ENCODE peak calls at places on chromosome 6, in six cellular contexts. X, P, S, E, G and J are unnamed samples.

GRCh38 chr6:157518399-157519250 is 137.6 kb downstream of the ZDHHC14 start:
- DNase-seq in X (peak), P (no peak), S (peak), E (no peak), G (no peak), J (no peak)

GRCh38 chr6:47135772-47136171 is 93.6 kb upstream of the ADGRF1 start:
- DNase-seq in X (peak), P (no peak), S (peak), E (no peak), G (peak), J (peak)

GRCh38 chr6:157561037-157561790 is 180.2 kb downstream of the ZDHHC14 start:
- DNase-seq in X (no peak), P (no peak), S (no peak), E (no peak), G (no peak), J (no peak)

GRCh38 chr6:3825331-3825831 is 23.8 kb upstream of the FAM50B start:
- DNase-seq in X (peak), P (peak), S (peak), E (peak), G (peak), J (no peak)

GRCh38 chr6:16764188-16764950 is 3.1 kb upstream of the ATXN1 start:
- DNase-seq in X (peak), P (no peak), S (peak), E (no peak), G (peak), J (peak)

GRCh38 chr6:75213732-75214131 is 7.9 kb upstream of the COL12A1 start:
- DNase-seq in X (no peak), P (no peak), S (no peak), E (no peak), G (no peak), J (no peak)

GRCh38 chr6:148265058-148265457 is 77.6 kb upstream of the SASH1 start:
- DNase-seq in X (no peak), P (no peak), S (no peak), E (no peak), G (no peak), J (no peak)

GRCh38 chr6:147149826-147150225 is 54.4 kb upstream of the STXBP5 start:
- DNase-seq in X (no peak), P (no peak), S (no peak), E (no peak), G (no peak), J (no peak)

GRCh38 chr6:117605169-117605826 is 3.0 kb upstream of the GOPC start:
- DNase-seq in X (peak), P (no peak), S (peak), E (peak), G (peak), J (peak)

GRCh38 chr6:3623451-3624267 is 127.9 kb downstream of the PXDC1 start:
- DNase-seq in X (no peak), P (peak), S (no peak), E (no peak), G (no peak), J (no peak)

GRCh38 chr6:29667158-29667557 is 10.3 kb downstream of the MOG start:
- DNase-seq in X (no peak), P (no peak), S (no peak), E (no peak), G (no peak), J (no peak)

GRCh38 chr6:97644353-97644752 is 361.3 kb upstream of the MMS22L start:
- DNase-seq in X (no peak), P (no peak), S (no peak), E (no peak), G (no peak), J (no peak)

GRCh38 chr6:3305216-3305565 is 46.4 kb downstream of the PSMG4 start:
- DNase-seq in X (no peak), P (no peak), S (no peak), E (no peak), G (no peak), J (no peak)

GRCh38 chr6:109441069-109441816 is 719 bp downstream of the SMPD2 start:
- DNase-seq in X (peak), P (no peak), S (peak), E (peak), G (peak), J (peak)

GRCh38 chr6:166553563-166554271 is 32.8 kb downstream of the RAMACL start:
- DNase-seq in X (peak), P (no peak), S (peak), E (peak), G (no peak), J (peak)

GRCh38 chr6:138486249-138487121 is 12.8 kb downstream of the NHSL1 start:
- DNase-seq in X (no peak), P (no peak), S (no peak), E (no peak), G (peak), J (no peak)

GRCh38 chr6:170307080-170307545 is 555 bp downstream of the FAM120B start:
- DNase-seq in X (no peak), P (no peak), S (no peak), E (no peak), G (no peak), J (no peak)

GRCh38 chr6:87755697-87756671 is 54.0 kb upstream of the AKIRIN2 start:
- DNase-seq in X (peak), P (no peak), S (peak), E (no peak), G (no peak), J (peak)

GRCh38 chr6:36625161-36625919 is 31.2 kb downstream of the SRSF3 start:
- DNase-seq in X (peak), P (peak), S (peak), E (no peak), G (no peak), J (peak)

GRCh38 chr6:170022827-170023619 is 267.9 kb downstream of the DLL1 start:
- DNase-seq in X (no peak), P (no peak), S (no peak), E (no peak), G (no peak), J (no peak)

GRCh38 chr6:132084811-132085509 is 133.8 kb upstream of the CCN2 start:
- DNase-seq in X (peak), P (no peak), S (peak), E (no peak), G (no peak), J (peak)
- H3K4me3 ChIP-seq in X (no peak), P (peak), S (no peak), E (no peak), G (peak), J (no peak)

GRCh38 chr6:44271406-44271723 is 1.1 kb downstream of the TMEM151B start:
- DNase-seq in X (no peak), P (no peak), S (no peak), E (no peak), G (no peak), J (no peak)
- TF ChIP-seq CTCF in X (no peak), P (no peak), S (no peak), E (no peak), G (no peak), J (no peak)

DNA sequence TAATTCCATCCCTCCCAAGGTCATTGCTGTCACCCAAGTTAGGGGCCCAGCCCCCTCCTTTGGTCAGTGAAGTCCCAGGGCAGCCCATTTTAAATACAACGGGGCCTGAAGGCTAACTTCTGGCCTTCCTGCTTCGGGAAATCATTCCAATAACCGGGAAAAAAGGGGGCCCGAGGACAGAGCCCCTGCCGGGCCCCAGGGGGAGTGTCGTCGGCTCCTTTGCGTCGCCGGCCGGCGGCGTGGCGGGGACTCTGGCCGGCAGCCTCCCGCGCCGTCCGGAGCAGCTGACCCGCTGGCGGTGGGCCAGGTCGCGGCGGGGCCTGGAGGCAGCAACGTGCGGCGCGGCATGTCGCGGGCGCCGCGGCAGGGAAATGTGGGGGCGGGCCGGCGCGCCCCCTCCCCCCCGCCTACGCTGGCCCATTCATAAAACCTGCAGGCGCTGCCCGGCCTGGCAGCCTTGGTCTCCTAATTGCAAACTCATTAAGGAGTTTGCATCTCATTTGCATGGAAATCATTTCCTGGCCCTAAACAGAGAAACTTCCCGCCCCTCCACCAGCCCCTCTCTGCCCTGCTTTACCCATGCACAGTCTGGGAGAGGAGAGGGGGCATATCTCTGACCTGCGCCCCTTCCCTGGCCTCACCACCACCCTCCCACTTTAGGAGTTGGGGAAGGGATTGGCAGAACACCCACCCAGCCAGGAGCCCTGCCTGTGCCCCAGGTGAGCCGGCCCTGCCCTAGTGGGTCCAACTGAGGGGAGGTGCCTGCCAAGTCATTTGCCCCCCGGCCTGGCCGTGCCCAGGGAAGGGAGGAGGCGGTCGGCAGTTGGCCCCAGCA is 50.7 kb downstream of the MRPL14 start:
- DNase-seq in X (peak), P (no peak), S (peak), E (no peak), G (no peak), J (no peak)
- H3K4me3 ChIP-seq in X (no peak), P (peak), S (no peak), E (no peak), G (peak), J (no peak)

DNA sequence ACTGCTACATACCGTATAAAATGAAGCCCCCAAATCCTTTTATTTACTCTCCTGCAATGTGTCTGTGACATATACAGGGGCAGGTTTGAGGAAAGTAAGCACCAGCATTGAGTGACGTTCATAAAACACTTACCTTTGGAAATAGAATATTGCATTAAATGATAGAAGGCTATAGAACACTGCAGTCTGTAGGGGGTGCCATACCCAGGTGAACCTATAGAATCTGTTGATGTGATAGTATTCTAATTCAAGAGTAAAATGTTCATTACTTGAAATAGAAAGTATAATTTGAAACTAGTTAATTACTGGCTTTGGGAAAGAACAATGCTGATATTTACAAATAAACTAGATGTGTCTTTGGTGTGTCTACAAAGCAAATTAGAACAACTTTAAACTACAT is 47.0 kb upstream of the PRL start:
- DNase-seq in X (no peak), P (no peak), S (no peak), E (no peak), G (no peak), J (no peak)
- TF ChIP-seq CTCF in X (no peak), P (no peak), S (no peak), E (no peak), G (no peak), J (no peak)

DNA sequence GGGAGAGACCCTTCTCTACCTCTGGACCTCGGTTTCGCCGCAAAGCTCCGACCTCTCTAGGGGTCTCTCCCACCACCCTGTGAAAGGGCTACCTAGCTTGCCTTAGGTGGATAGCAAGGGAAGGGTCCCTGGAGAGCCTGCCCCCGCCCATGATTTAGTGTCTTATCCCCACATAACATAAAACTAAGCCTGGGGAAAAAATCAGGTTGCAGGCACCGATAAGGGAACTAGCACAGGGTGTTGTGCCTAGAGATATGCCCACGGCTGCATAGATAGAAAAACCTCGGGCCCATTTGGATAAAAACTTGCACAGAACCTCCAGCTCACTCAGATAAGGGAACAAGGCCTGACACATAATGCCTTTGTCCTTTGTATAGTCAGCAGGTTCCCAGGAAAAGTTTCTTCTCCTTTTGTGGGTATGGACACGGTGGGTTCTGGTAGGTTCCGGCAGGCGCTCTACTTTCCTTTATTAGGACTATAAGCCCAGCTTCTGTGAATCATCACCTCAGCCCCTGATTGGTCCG is 846 bp downstream of the ZSCAN31 start:
- DNase-seq in X (no peak), P (no peak), S (no peak), E (no peak), G (no peak), J (no peak)
- H3K4me3 ChIP-seq in X (peak), P (peak), S (peak), E (peak), G (peak), J (peak)

GRCh38 chr6:80744213-80744612 is 637.7 kb downstream of the BCKDHB start:
- DNase-seq in X (no peak), P (no peak), S (no peak), E (no peak), G (no peak), J (no peak)

GRCh38 chr6:80742481-80742880 is 636.0 kb downstream of the BCKDHB start:
- DNase-seq in X (peak), P (no peak), S (peak), E (no peak), G (peak), J (peak)
- TF ChIP-seq CTCF in X (peak), P (peak), S (peak), E (peak), G (peak), J (peak)

DNA sequence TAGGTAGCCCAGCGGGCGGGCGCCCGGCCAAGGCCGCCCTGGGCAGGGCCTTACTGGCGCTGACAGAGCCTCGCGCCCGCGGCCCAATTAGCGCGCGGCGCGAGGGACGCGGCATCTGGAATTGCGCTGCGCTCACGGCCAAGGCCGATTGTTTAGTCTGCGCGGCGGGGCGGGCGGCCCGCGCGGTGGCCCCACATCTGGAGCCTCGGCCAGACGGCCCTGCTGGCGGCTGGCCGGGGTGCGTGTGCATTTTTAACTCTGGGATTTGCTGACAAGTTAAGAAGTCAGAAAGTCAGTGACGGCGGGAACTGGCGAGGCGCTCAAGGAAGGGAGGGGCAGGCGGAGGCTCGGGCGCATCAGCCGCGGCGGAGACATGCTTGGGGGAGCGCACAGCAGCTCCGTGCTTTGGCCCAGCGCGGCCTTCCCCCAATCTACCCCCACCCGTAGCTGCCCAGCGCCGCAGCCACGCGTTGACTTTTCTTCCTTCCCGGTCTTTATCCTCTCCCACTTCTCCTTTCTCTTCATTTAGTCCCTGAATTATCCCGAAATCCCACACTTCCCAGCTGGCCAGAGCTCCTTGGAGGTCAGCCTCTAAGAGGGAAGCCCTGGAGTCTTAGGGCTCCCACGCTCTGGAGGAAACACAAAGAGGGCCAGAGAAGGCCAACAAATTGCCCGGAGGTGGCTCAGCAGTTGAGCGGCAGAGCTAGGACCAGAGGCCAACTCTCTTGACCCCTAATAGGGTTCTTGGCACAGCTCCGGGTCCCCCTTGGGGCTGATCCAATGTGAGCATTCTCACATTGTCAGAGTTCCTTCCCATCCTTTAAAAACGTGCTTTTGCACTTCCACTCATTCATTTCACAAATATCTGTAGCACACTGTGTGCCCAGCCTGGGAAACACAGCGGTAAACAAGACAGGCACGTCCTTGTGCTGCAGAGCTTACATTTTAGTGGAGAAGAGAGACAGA is 40.8 kb upstream of the FOXP4 start:
- DNase-seq in X (peak), P (peak), S (peak), E (peak), G (no peak), J (peak)
- H3K4me3 ChIP-seq in X (peak), P (peak), S (peak), E (peak), G (no peak), J (no peak)

GRCh38 chr6:86192123-86192522 is 549.4 kb upstream of the SYNCRIP start:
- DNase-seq in X (peak), P (no peak), S (peak), E (no peak), G (peak), J (no peak)
- TF ChIP-seq CTCF in X (no peak), P (no peak), S (peak), E (no peak), G (peak), J (no peak)